ENCODE peak calls at places on chromosome 10, in eight cellular contexts. A is spleen, X is uterus, R is PC-3, K is adrenal gland, U is SK-N-SH, H is fibroblast of lung, T is tibial nerve. I is an unnamed sample.

GRCh38 chr10:124864421-124865193 is 63.0 kb downstream of the ABRAXAS2 start:
- DNase-seq in A (no peak), X (no peak), R (peak; percentile 91), K (peak; percentile 54), U (no peak), H (peak; percentile 14), T (no peak), I (peak; percentile 79)

GRCh38 chr10:71889388-71889987 is 38.4 kb upstream of the PSAP start:
- DNase-seq in A (no peak), X (no peak), R (peak; percentile 10), K (no peak), U (no peak), H (no peak), T (no peak), I (no peak)

GRCh38 chr10:109929501-109930219 is 6.3 kb upstream of the XPNPEP1 start:
- DNase-seq in A (no peak), X (no peak), R (no peak), K (no peak), U (no peak), H (peak; percentile 51), T (no peak), I (no peak)

GRCh38 chr10:117651121-117651520 is 108.6 kb downstream of the EMX2 start:
- DNase-seq in A (no peak), X (no peak), R (peak; percentile 5), K (no peak), U (no peak), H (no peak), T (no peak), I (no peak)

GRCh38 chr10:61990761-61991135 is 89.2 kb downstream of the ARID5B start:
- DNase-seq in A (no peak), X (no peak), R (no peak), K (no peak), U (no peak), H (peak; percentile 25), T (no peak), I (no peak)

GRCh38 chr10:82742478-82742877 is 867.5 kb downstream of the NRG3 start:
- DNase-seq in A (no peak), X (no peak), R (peak; percentile 16), K (peak; percentile 56), U (no peak), H (peak; percentile 86), T (no peak), I (no peak)

GRCh38 chr10:49277973-49278372 is 21.0 kb upstream of the C10orf71 start:
- DNase-seq in A (no peak), X (no peak), R (no peak), K (no peak), U (no peak), H (no peak), T (no peak), I (no peak)

GRCh38 chr10:49177391-49178355 is 10.5 kb downstream of the TMEM273 start:
- DNase-seq in A (no peak), X (no peak), R (peak; percentile 97), K (peak; percentile 75), U (no peak), H (peak; percentile 88), T (no peak), I (peak; percentile 13)

GRCh38 chr10:91162050-91162494 is 58.4 kb upstream of the PCGF5 start:
- DNase-seq in A (no peak), X (no peak), R (peak; percentile 9), K (peak; percentile 73), U (no peak), H (peak; percentile 16), T (no peak), I (peak; percentile 6)

GRCh38 chr10:121800146-121800545 is 127.7 kb downstream of the ATE1 start:
- DNase-seq in A (no peak), X (no peak), R (no peak), K (no peak), U (no peak), H (no peak), T (no peak), I (no peak)

GRCh38 chr10:118475214-118475613 is 120.2 kb downstream of the PRLHR start:
- DNase-seq in A (no peak), X (no peak), R (no peak), K (no peak), U (no peak), H (no peak), T (no peak), I (no peak)

GRCh38 chr10:110597476-110597875 is 30.0 kb downstream of the SMC3 start:
- DNase-seq in A (no peak), X (no peak), R (no peak), K (no peak), U (no peak), H (no peak), T (no peak), I (no peak)

GRCh38 chr10:69636273-69636575 is 6.2 kb downstream of the FAM241B start:
- DNase-seq in A (peak; percentile 59), X (no peak), R (no peak), K (no peak), U (no peak), H (no peak), T (no peak), I (no peak)

GRCh38 chr10:30062090-30062489 is 2.7 kb upstream of the JCAD start:
- DNase-seq in A (no peak), X (no peak), R (no peak), K (no peak), U (no peak), H (peak; percentile 94), T (no peak), I (no peak)

GRCh38 chr10:106310596-106310995 is 853.9 kb downstream of the SORCS1 start:
- DNase-seq in A (no peak), X (no peak), R (no peak), K (no peak), U (no peak), H (no peak), T (no peak), I (no peak)

GRCh38 chr10:125057158-125058001 is 103.0 kb downstream of the CTBP2 start:
- DNase-seq in A (peak; percentile 74), X (peak; percentile 85), R (no peak), K (peak; percentile 65), U (peak; percentile 78), H (peak; percentile 94), T (peak; percentile 55), I (no peak)

GRCh38 chr10:49167629-49168540 is 20.3 kb downstream of the TMEM273 start:
- DNase-seq in A (no peak), X (no peak), R (no peak), K (no peak), U (no peak), H (no peak), T (no peak), I (no peak)

GRCh38 chr10:79201706-79202105 is 132.9 kb downstream of the ZMIZ1 start:
- DNase-seq in A (no peak), X (no peak), R (no peak), K (no peak), U (no peak), H (no peak), T (no peak), I (no peak)

GRCh38 chr10:6114758-6115410 is 26.1 kb downstream of the RBM17 start:
- DNase-seq in A (no peak), X (no peak), R (peak; percentile 43), K (peak; percentile 66), U (no peak), H (peak; percentile 75), T (peak; percentile 28), I (no peak)

GRCh38 chr10:113284635-113285034 is 268.2 kb upstream of the HABP2 start:
- DNase-seq in A (no peak), X (no peak), R (no peak), K (no peak), U (no peak), H (no peak), T (no peak), I (no peak)

GRCh38 chr10:73908853-73909611 is 1.9 kb upstream of the PLAU start:
- DNase-seq in A (no peak), X (peak; percentile 48), R (peak; percentile 100), K (peak; percentile 44), U (no peak), H (peak; percentile 98), T (no peak), I (peak; percentile 35)

DNA sequence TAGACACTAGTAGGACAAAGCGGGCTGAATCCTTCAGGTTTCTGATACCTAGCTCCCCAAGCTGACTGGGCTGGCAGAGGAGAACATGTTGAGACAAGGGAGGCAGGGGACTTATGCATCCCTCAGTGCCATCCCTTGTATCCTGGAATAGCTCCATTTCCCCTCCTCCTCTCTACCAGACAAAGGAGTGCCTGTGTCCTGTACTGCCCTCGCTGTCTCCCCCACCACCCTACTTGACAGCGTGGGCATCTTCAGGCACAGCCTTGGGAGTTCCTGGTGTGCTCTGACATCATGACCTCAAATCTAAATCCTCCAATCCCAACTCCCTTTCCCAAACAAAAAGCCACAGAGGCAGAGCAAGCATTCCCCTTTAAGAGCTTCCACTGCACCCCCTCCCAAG is 9.0 kb downstream of the SFXN3 start:
- DNase-seq in A (no peak), X (no peak), R (no peak), K (no peak), U (no peak), H (no peak), T (no peak), I (no peak)
- H3K36me3 ChIP-seq in A (peaks cover 50% of the 10 kb centered on the region), X (no peaks in the 10 kb centered on the region), R (peaks cover 9% of the 10 kb centered on the region), K (no peaks in the 10 kb centered on the region), U (peaks cover 48% of the 10 kb centered on the region), H (peaks cover 23% of the 10 kb centered on the region), T (peaks cover 57% of the 10 kb centered on the region), I (peaks cover 9% of the 10 kb centered on the region)

GRCh38 chr10:15118615-15119014 is 21.5 kb downstream of the RPP38 start:
- DNase-seq in A (no peak), X (no peak), R (no peak), K (no peak), U (no peak), H (no peak), T (no peak), I (no peak)

GRCh38 chr10:15122477-15123030 is 25.4 kb downstream of the RPP38 start:
- DNase-seq in A (no peak), X (no peak), R (no peak), K (no peak), U (no peak), H (no peak), T (no peak), I (no peak)

GRCh38 chr10:15121707-15122106 is 24.6 kb downstream of the RPP38 start:
- DNase-seq in A (no peak), X (no peak), R (peak; percentile 19), K (no peak), U (no peak), H (peak; percentile 56), T (no peak), I (no peak)

GRCh38 chr10:15123749-15124184 is 26.6 kb downstream of the RPP38 start:
- DNase-seq in A (no peak), X (no peak), R (peak; percentile 81), K (no peak), U (no peak), H (peak; percentile 90), T (no peak), I (no peak)

GRCh38 chr10:15120523-15120922 is 23.4 kb downstream of the RPP38 start:
- DNase-seq in A (no peak), X (no peak), R (peak; percentile 71), K (no peak), U (no peak), H (peak; percentile 80), T (no peak), I (no peak)
- H3K36me3 ChIP-seq in A (no peaks in the 10 kb centered on the region), X (no peaks in the 10 kb centered on the region), R (peaks cover 11% of the 10 kb centered on the region), K (no peaks in the 10 kb centered on the region), U (peaks cover 39% of the 10 kb centered on the region), H (peaks cover 6% of the 10 kb centered on the region), T (peaks cover 73% of the 10 kb centered on the region), I (peaks cover 12% of the 10 kb centered on the region)

GRCh38 chr10:78015546-78015945 is 13.8 kb downstream of the POLR3A start:
- DNase-seq in A (no peak), X (no peak), R (no peak), K (no peak), U (no peak), H (no peak), T (no peak), I (no peak)
- H3K36me3 ChIP-seq in A (peaks cover 98% of the 10 kb centered on the region), X (no peaks in the 10 kb centered on the region), R (peaks cover 93% of the 10 kb centered on the region), K (no peaks in the 10 kb centered on the region), U (peaks cover 72% of the 10 kb centered on the region), H (peaks cover 6% of the 10 kb centered on the region), T (peaks cover 100% of the 10 kb centered on the region), I (peaks cover 86% of the 10 kb centered on the region)

GRCh38 chr10:128080231-128080630 is 46.0 kb downstream of the MKI67 start:
- DNase-seq in A (no peak), X (no peak), R (no peak), K (no peak), U (no peak), H (no peak), T (no peak), I (no peak)
- H3K36me3 ChIP-seq in A (peaks cover 78% of the 10 kb centered on the region), X (no peaks in the 10 kb centered on the region), R (no peaks in the 10 kb centered on the region), K (no peaks in the 10 kb centered on the region), U (peaks cover 30% of the 10 kb centered on the region), H (no peaks in the 10 kb centered on the region), T (peaks cover 78% of the 10 kb centered on the region), I (no peaks in the 10 kb centered on the region)

I was measured in HepG2.